ENCODE peak calls at places on chromosomes 16 and 17, in four cellular contexts. One of them, this sample, is unnamed.

GRCh38 chr16:54331241-54332002 is 44.8 kb upstream of the IRX3 start:
- DNase-seq in stomach: no peak
- DNase-seq in heart right ventricle: no peak
- DNase-seq in tibial nerve: no peak
- DNase-seq in this sample: no peak

GRCh38 chr17:14295676-14296075 is 5.2 kb upstream of the HS3ST3B1 start:
- DNase-seq in stomach: no peak
- DNase-seq in tibial nerve: no peak
- DNase-seq in heart right ventricle: no peak
- DNase-seq in this sample: no peak

GRCh38 chr16:55759983-55760664 is 72.8 kb downstream of the CES1 start:
- DNase-seq in tibial nerve: peak; percentile 12
- DNase-seq in stomach: no peak
- DNase-seq in heart right ventricle: peak; percentile 23
- DNase-seq in this sample: peak; percentile 14

GRCh38 chr16:67244387-67245188 is 2.7 kb downstream of the FHOD1 start:
- DNase-seq in tibial nerve: peak; percentile 47
- DNase-seq in stomach: peak; percentile 68
- DNase-seq in heart right ventricle: peak; percentile 86
- DNase-seq in this sample: peak; percentile 93

GRCh38 chr17:53193044-53193443 is 629.7 kb upstream of the KIF2B start:
- DNase-seq in stomach: no peak
- DNase-seq in tibial nerve: no peak
- DNase-seq in heart right ventricle: no peak
- DNase-seq in this sample: no peak

GRCh38 chr17:82889496-82890338 is 49.9 kb upstream of the ZNF750 start:
- DNase-seq in heart right ventricle: no peak
- DNase-seq in tibial nerve: no peak
- DNase-seq in stomach: peak; percentile 94
- DNase-seq in this sample: no peak

GRCh38 chr17:10683853-10684252 is 13.5 kb downstream of the SCO1 start:
- DNase-seq in heart right ventricle: no peak
- DNase-seq in stomach: no peak
- DNase-seq in tibial nerve: no peak
- DNase-seq in this sample: no peak

GRCh38 chr16:82936941-82937551 is 310.3 kb downstream of the CDH13 start:
- DNase-seq in stomach: no peak
- DNase-seq in tibial nerve: no peak
- DNase-seq in heart right ventricle: no peak
- DNase-seq in this sample: no peak

GRCh38 chr16:56355221-56355620 is 70.1 kb downstream of the AMFR start:
- DNase-seq in tibial nerve: no peak
- DNase-seq in heart right ventricle: no peak
- DNase-seq in stomach: peak; percentile 20
- DNase-seq in this sample: no peak

GRCh38 chr17:43694081-43694870 is 32.6 kb upstream of the MEOX1 start:
- DNase-seq in tibial nerve: peak; percentile 84
- DNase-seq in heart right ventricle: peak; percentile 79
- DNase-seq in stomach: peak; percentile 79
- DNase-seq in this sample: peak; percentile 81

GRCh38 chr17:8173056-8173870 is 2.9 kb downstream of the TMEM107 start:
- DNase-seq in heart right ventricle: peak; percentile 88
- DNase-seq in stomach: peak; percentile 83
- DNase-seq in tibial nerve: peak; percentile 81
- DNase-seq in this sample: peak; percentile 79

GRCh38 chr17:61783556-61784304 is 79.6 kb downstream of the BRIP1 start:
- DNase-seq in tibial nerve: no peak
- DNase-seq in heart right ventricle: no peak
- DNase-seq in stomach: no peak
- DNase-seq in this sample: no peak

GRCh38 chr16:83624436-83625120 is 183.2 kb upstream of the HSBP1 start:
- DNase-seq in heart right ventricle: no peak
- DNase-seq in tibial nerve: no peak
- DNase-seq in stomach: no peak
- DNase-seq in this sample: no peak

GRCh38 chr16:19008770-19009169 is 25.0 kb downstream of the TMC7 start:
- DNase-seq in stomach: no peak
- DNase-seq in tibial nerve: no peak
- DNase-seq in heart right ventricle: no peak
- DNase-seq in this sample: no peak

GRCh38 chr16:14095883-14096551 is 24.9 kb downstream of the MRTFB start:
- DNase-seq in heart right ventricle: no peak
- DNase-seq in tibial nerve: no peak
- DNase-seq in stomach: no peak
- DNase-seq in this sample: no peak

GRCh38 chr17:41521574-41522261 is 3.0 kb upstream of the KRT15 start:
- DNase-seq in heart right ventricle: no peak
- DNase-seq in stomach: peak; percentile 51
- DNase-seq in tibial nerve: no peak
- DNase-seq in this sample: no peak

GRCh38 chr17:34781571-34782108 is 179.6 kb downstream of the CCT6B start:
- DNase-seq in heart right ventricle: no peak
- DNase-seq in stomach: no peak
- DNase-seq in tibial nerve: no peak
- DNase-seq in this sample: no peak

GRCh38 chr16:70402916-70403659 is 35.8 kb downstream of the ST3GAL2 start:
- DNase-seq in tibial nerve: no peak
- DNase-seq in stomach: no peak
- DNase-seq in heart right ventricle: no peak
- DNase-seq in this sample: no peak

DNA sequence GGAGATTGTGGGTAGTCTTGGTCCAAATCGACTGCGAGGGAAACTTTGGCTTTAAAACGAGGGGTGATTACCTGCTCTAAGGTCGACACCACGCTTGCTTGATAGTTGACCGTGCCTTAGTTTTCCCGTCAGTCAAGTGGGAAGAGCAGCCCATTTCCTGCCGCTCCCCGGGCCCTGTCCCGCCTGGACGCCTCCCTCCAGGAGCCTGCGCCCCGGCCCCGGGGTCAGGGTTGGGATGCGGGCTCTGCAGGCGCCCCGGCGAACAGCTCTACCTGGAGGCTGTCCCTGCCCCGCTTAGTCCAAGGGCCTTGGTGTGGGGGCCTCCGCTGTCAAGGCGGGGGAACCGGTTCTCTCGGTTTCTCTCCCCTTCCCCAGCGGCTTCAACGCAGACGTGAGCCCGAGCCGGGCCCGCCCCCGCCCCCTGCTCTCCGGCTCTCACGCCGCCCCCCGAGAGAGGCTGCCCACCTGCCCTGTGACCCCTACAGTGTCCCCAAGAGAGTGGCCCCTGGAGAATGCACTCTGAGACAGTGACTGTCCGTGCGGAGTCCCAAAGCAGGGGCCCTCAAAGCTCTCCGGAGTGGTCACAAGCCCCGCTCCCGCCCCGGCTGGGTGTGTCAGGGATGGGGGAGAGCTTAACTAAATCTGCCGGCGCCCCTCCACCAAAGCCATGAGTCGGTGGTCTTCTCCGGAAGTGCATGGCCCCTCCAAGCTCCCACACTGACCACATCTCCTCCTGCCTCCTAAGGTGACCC is 117.4 kb upstream of the SMURF2 start:
- DNase-seq in heart right ventricle: no peak
- DNase-seq in stomach: no peak
- DNase-seq in tibial nerve: no peak
- DNase-seq in this sample: no peak
- H3K4me3 ChIP-seq in heart right ventricle: peak overlapping the region; percentile 64
- H3K4me3 ChIP-seq in stomach: peak overlapping the region; percentile 41
- H3K4me3 ChIP-seq in tibial nerve: peak overlapping the region; percentile 46
- H3K4me3 ChIP-seq in this sample: peak overlapping the region; percentile 58

DNA sequence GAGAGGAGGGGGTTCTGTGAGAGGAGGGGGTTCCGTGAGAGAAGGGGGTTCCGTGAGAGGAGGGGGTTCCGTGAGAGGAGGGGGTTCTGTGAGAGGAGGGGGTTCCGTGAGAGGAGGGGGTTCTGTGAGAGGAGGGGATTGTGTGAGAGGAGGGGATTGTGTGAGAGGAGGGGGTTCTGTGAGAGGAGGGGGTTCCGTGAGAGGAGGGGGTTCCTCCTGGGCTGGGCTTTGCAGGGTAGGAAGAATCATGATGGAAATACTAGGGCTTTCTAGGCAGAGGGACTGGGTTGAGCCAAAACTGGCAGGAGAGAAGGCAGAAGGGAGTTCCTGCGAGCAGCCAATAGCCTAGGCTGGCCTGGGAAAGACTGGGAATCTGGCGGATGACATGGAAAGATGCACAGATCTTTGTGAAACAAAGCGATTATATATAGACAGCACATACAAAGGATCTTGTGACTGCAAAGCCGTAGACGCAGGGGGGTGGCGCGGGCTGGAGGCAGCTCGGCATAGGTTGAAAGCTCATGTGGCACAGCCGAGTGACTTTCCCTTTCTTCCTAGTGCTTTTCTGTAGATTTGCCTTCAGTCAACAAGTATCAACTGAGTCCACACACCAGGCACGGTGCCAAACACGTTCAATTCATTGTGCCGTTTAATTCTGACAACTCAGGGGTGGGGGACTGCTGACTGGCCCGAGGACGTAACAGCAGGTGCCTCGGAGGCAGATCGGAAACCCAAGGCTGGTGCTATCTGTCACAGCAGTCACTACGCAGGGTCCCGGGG is 6.3 kb downstream of the PAM16 start:
- DNase-seq in stomach: peak; percentile 59
- DNase-seq in tibial nerve: no peak
- DNase-seq in heart right ventricle: no peak
- DNase-seq in this sample: no peak
- H3K27ac ChIP-seq in stomach: peak overlapping the region; percentile 68
- H3K27ac ChIP-seq in tibial nerve: peak overlapping the region; percentile 55
- H3K27ac ChIP-seq in heart right ventricle: no peak overlapping the region
- H3K27ac ChIP-seq in this sample: peak overlapping the region; percentile 48

GRCh38 chr17:55726440-55726839 is 3.8 kb upstream of the TMEM100 start:
- DNase-seq in tibial nerve: peak; percentile 79
- DNase-seq in heart right ventricle: peak; percentile 70
- DNase-seq in stomach: peak; percentile 30
- DNase-seq in this sample: peak; percentile 55

GRCh38 chr17:55723488-55723848 is 804 bp upstream of the TMEM100 start:
- DNase-seq in stomach: no peak
- DNase-seq in heart right ventricle: no peak
- DNase-seq in tibial nerve: no peak
- DNase-seq in this sample: no peak

GRCh38 chr17:55720917-55721836 is 1.5 kb downstream of the TMEM100 start:
- DNase-seq in tibial nerve: no peak
- DNase-seq in stomach: no peak
- DNase-seq in heart right ventricle: no peak
- DNase-seq in this sample: no peak

GRCh38 chr17:55722016-55722706 is 503 bp downstream of the TMEM100 start:
- DNase-seq in heart right ventricle: no peak
- DNase-seq in tibial nerve: no peak
- DNase-seq in stomach: no peak
- DNase-seq in this sample: no peak

GRCh38 chr17:55722742-55723487 is at the start of gene TMEM100:
- DNase-seq in heart right ventricle: peak; percentile 69
- DNase-seq in tibial nerve: peak; percentile 57
- DNase-seq in stomach: no peak
- DNase-seq in this sample: peak; percentile 42
- H3K4me1 ChIP-seq in heart right ventricle: peaks cover 30% of the 10 kb centered on the region
- H3K4me1 ChIP-seq in tibial nerve: no peaks in the 10 kb centered on the region
- H3K4me1 ChIP-seq in stomach: peaks cover 42% of the 10 kb centered on the region
- H3K4me1 ChIP-seq in this sample: peaks cover 18% of the 10 kb centered on the region

GRCh38 chr16:87744750-87745514 is 20.9 kb downstream of the KLHDC4 start:
- DNase-seq in stomach: peak; percentile 60
- DNase-seq in tibial nerve: no peak
- DNase-seq in heart right ventricle: no peak
- DNase-seq in this sample: no peak
- H3K4me3 ChIP-seq in stomach: no peak overlapping the region
- H3K4me3 ChIP-seq in tibial nerve: no peak overlapping the region
- H3K4me3 ChIP-seq in heart right ventricle: no peak overlapping the region
- H3K4me3 ChIP-seq in this sample: no peak overlapping the region

DNA sequence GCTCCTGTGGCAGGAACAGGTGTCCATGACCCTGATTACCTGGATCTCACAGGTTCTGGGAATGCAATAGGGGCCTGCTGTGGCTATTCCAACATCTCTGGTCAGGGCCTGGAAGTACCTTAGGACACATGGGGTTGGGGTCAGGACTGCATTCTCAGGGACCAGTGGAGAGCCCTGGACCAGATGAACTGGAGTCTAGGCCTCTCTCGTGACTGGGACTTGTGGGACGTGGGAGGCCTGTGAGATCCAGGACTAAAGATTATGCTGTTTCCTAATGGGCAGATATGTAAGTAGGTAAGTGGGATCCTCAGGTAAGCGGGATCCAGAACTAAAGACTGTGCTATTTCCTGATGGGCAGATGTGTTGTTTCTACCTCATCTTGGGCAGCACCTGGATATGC is 16.2 kb upstream of the CD300A start:
- DNase-seq in heart right ventricle: no peak
- DNase-seq in stomach: no peak
- DNase-seq in tibial nerve: no peak
- DNase-seq in this sample: no peak
- H3K27ac ChIP-seq in heart right ventricle: peak overlapping the region; percentile 95
- H3K27ac ChIP-seq in stomach: peak overlapping the region; percentile 99
- H3K27ac ChIP-seq in tibial nerve: peak overlapping the region; percentile 59
- H3K27ac ChIP-seq in this sample: peak overlapping the region; percentile 92

GRCh38 chr17:29158096-29158495 is 22.1 kb downstream of the MYO18A start:
- DNase-seq in tibial nerve: no peak
- DNase-seq in stomach: no peak
- DNase-seq in heart right ventricle: no peak
- DNase-seq in this sample: no peak
- H3K4me1 ChIP-seq in tibial nerve: no peaks in the 10 kb centered on the region
- H3K4me1 ChIP-seq in stomach: peaks cover 85% of the 10 kb centered on the region
- H3K4me1 ChIP-seq in heart right ventricle: peaks cover 78% of the 10 kb centered on the region
- H3K4me1 ChIP-seq in this sample: peaks cover 26% of the 10 kb centered on the region

This sample was measured in psoas muscle.